ENCODE peak calls at places on chromosomes 16 and 17, in eight cellular contexts. A is ecto neural progenitor cell; D is stimulated activated CD4-positive, alpha-beta T cell treated with anti-CD3 and anti-CD28 coated beads, Interleukin-15, amount 100 ng/mL, for 24 hours; C is AG20443; Q is effector memory CD4-positive, alpha-beta T cell; X is hypothalamus; P is bronchial epithelial cell; H is NCI-H748 treated with DMSO at 0.1 percent for 48 hours. L is an unnamed sample.

GRCh38 chr17:74713199-74713755 is 554 bp upstream of the CD300LF start:
- DNase-seq in A (no peak), D (no peak), C (no peak), Q (no peak), X (no peak), P (no peak), H (no peak), L (no peak)

GRCh38 chr17:63639125-63639524 is 16.9 kb downstream of the MAP3K3 start:
- DNase-seq in A (no peak), D (no peak), C (no peak), Q (no peak), X (no peak), P (no peak), H (no peak), L (no peak)

GRCh38 chr17:45648642-45649041 is 135.5 kb upstream of the CRHR1 start:
- DNase-seq in A (peak; percentile 82), D (no peak), C (no peak), Q (no peak), X (no peak), P (peak; percentile 32), H (no peak), L (no peak)

GRCh38 chr17:31815212-31815611 is 43.8 kb downstream of the COPRS start:
- DNase-seq in A (no peak), D (no peak), C (peak; percentile 7), Q (no peak), X (no peak), P (no peak), H (no peak), L (no peak)

GRCh38 chr17:29771561-29771960 is 148.8 kb upstream of the CORO6 start:
- DNase-seq in A (no peak), D (no peak), C (no peak), Q (no peak), X (no peak), P (no peak), H (no peak), L (no peak)

GRCh38 chr17:66989579-66989978 is 25.1 kb downstream of the CACNG4 start:
- DNase-seq in A (no peak), D (no peak), C (no peak), Q (no peak), X (no peak), P (no peak), H (no peak), L (no peak)

GRCh38 chr17:36089888-36090836 is at the start of gene CCL3:
- DNase-seq in A (no peak), D (peak; percentile 63), C (no peak), Q (no peak), X (no peak), P (no peak), H (no peak), L (no peak)

GRCh38 chr17:50129303-50129945 is 536 bp downstream of the SAMD14 start:
- DNase-seq in A (peak; percentile 86), D (peak; percentile 47), C (peak; percentile 64), Q (peak; percentile 36), X (no peak), P (no peak), H (no peak), L (peak; percentile 63)

GRCh38 chr16:84780063-84780462 is 39.7 kb upstream of the CRISPLD2 start:
- DNase-seq in A (no peak), D (no peak), C (no peak), Q (no peak), X (no peak), P (no peak), H (no peak), L (no peak)

GRCh38 chr16:53175118-53175517 is 120.3 kb downstream of the CHD9 start:
- DNase-seq in A (no peak), D (no peak), C (no peak), Q (no peak), X (no peak), P (no peak), H (no peak), L (no peak)

GRCh38 chr17:17782425-17783120 is 54.2 kb downstream of the SREBF1 start:
- DNase-seq in A (peak; percentile 81), D (peak; percentile 22), C (no peak), Q (no peak), X (peak; percentile 54), P (no peak), H (no peak), L (no peak)

GRCh38 chr17:68352041-68352440 is 60.7 kb downstream of the ARSG start:
- DNase-seq in A (no peak), D (no peak), C (no peak), Q (no peak), X (no peak), P (no peak), H (no peak), L (peak; percentile 34)